ENCODE peak calls at places on chromosomes 5 and 9, in five cellular contexts. J is right lobe of liver; O is neuronal stem cell; Z is stomach; C is CD8-positive, alpha-beta memory T cell. B is an unnamed sample. For H3K4me1 and H3K9me3, the result is how much of the 10 kb centered on the place peaks cover.

GRCh38 chr9:91953723-91954122 is 3.7 kb upstream of the ROR2 start:
- DNase-seq in J (no peak), Z (no peak), C (no peak), O (no peak), B (no peak)

GRCh38 chr9:7085357-7085756 is 327.6 kb downstream of the KDM4C start:
- DNase-seq in C (no peak), O (no peak), J (no peak), Z (no peak), B (no peak)

GRCh38 chr5:110401881-110402280 is 324.6 kb downstream of the TMEM232 start:
- DNase-seq in J (no peak), O (no peak), Z (no peak), C (no peak), B (peak)

GRCh38 chr9:19992556-19992955 is 203.7 kb upstream of the SLC24A2 start:
- DNase-seq in J (no peak), C (no peak), Z (no peak), O (no peak), B (peak)

GRCh38 chr9:3852545-3852944 is 326.7 kb upstream of the RFX3 start:
- DNase-seq in O (no peak), J (no peak), C (no peak), Z (no peak), B (no peak)

GRCh38 chr5:142290574-142291299 is 34.1 kb downstream of the SPRY4 start:
- DNase-seq in O (no peak), Z (no peak), J (no peak), C (no peak), B (no peak)

GRCh38 chr9:73151653-73152382 is at the start of gene ANXA1:
- DNase-seq in Z (no peak), C (no peak), O (no peak), J (no peak), B (peak)

GRCh38 chr9:126436545-126437269 is 110.1 kb downstream of the MVB12B start:
- DNase-seq in J (no peak), Z (no peak), C (no peak), O (no peak), B (peak)

GRCh38 chr5:14003513-14003912 is 59.0 kb upstream of the DNAH5 start:
- DNase-seq in O (no peak), J (no peak), C (no peak), Z (no peak), B (no peak)

GRCh38 chr9:127291379-127291778 is 26.8 kb downstream of the GARNL3 start:
- DNase-seq in J (no peak), Z (no peak), C (no peak), O (no peak), B (no peak)

GRCh38 chr5:54148062-54148461 is 162.3 kb downstream of the ARL15 start:
- DNase-seq in J (no peak), C (no peak), Z (no peak), O (no peak), B (peak)

GRCh38 chr5:175746851-175747250 is 89.0 kb downstream of the HRH2 start:
- DNase-seq in Z (no peak), C (no peak), J (no peak), O (peak), B (peak)

GRCh38 chr9:38047301-38048251 is 21.5 kb downstream of the SHB start:
- DNase-seq in O (no peak), J (peak), Z (peak), C (no peak), B (peak)

GRCh38 chr9:128005938-128006337 is 25.1 kb upstream of the EEIG1 start:
- DNase-seq in O (no peak), Z (no peak), C (no peak), J (peak), B (no peak)

GRCh38 chr9:123011878-123012528 is 21.5 kb upstream of the GPR21 start:
- DNase-seq in O (no peak), Z (no peak), J (no peak), C (no peak), B (peak)

GRCh38 chr5:2256646-2257288 is 374.0 kb upstream of the IRX4 start:
- DNase-seq in Z (no peak), C (no peak), O (no peak), J (no peak), B (no peak)

GRCh38 chr5:2255915-2256645 is 373.4 kb upstream of the IRX4 start:
- DNase-seq in J (no peak), C (no peak), Z (no peak), O (no peak), B (no peak)

GRCh38 chr5:2259494-2260107 is 376.9 kb upstream of the IRX4 start:
- DNase-seq in O (no peak), Z (no peak), C (no peak), J (no peak), B (no peak)

GRCh38 chr5:2258861-2259260 is 376.1 kb upstream of the IRX4 start:
- DNase-seq in O (no peak), J (no peak), C (no peak), Z (no peak), B (no peak)

DNA sequence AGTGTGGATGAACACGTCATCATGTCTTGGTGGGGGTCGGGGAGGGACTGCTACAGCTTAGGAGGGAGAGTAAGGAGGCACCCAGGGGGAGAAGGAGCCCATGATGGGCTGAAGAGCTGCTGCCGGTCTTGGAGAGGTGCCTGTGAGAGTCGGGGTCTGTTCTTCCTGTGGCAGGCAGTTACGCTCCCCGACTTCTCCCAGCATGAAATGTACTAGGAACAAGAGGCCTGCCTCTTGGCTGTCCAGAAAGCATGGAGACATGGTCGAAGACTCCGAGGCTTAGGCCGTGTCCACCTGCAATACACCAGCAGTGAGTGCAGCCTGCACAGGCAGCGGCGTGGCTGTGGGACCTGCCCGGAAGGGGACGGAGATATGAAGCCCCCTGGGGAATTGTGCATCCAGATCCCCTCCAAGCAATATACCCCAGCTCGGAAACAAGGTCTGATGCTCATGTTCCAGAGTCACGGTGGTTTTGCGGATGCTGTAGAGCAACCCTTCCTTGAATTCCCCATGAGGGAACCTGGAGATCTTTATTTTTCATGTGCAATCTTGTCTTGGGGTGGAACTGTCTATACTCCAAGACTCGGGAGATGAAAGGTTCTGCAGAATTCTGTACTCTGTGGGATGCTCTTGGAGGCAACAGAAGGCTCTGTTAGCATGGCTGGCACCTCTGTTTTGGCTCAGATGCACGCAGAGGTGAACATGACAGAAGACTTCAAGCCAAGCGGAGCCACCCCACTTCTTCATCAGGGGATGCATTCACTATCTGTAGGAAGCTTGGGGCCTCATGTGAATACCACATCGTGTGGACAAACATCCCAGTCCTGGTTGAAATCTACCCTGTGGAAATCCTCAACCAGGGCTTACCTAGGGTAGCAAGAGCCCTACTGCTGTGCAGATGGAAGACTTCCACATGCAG is 374.9 kb upstream of the IRX4 start:
- DNase-seq in Z (no peak), C (no peak), J (no peak), O (no peak), B (no peak)
- H3K4me1 ChIP-seq in Z (under half), C (under half), J (under half), O (under half), B (under half)

GRCh38 chr5:178555771-178556211 is 34.4 kb downstream of the COL23A1 start:
- DNase-seq in C (no peak), Z (no peak), O (no peak), J (no peak), B (no peak)
- H3K9me3 ChIP-seq in C (under half), Z (under half), O (under half), J (under half), B (under half)

GRCh38 chr5:157555031-157555640 is 20.4 kb downstream of the ADAM19 start:
- DNase-seq in C (no peak), J (no peak), O (no peak), Z (no peak), B (no peak)
- H3K4me1 ChIP-seq in C (under half), J (under half), O (under half), Z (under half), B (under half)

GRCh38 chr5:172972557-172972956 is 11.0 kb upstream of the ATP6V0E1 start:
- DNase-seq in Z (no peak), J (no peak), O (no peak), C (no peak), B (no peak)

GRCh38 chr5:172973127-172973916 is 10.2 kb upstream of the ATP6V0E1 start:
- DNase-seq in O (no peak), C (no peak), Z (no peak), J (no peak), B (peak)

GRCh38 chr5:172973931-172974330 is 9.6 kb upstream of the ATP6V0E1 start:
- DNase-seq in J (no peak), C (no peak), O (no peak), Z (no peak), B (no peak)

GRCh38 chr5:172971482-172971881 is 12.1 kb upstream of the ATP6V0E1 start:
- DNase-seq in O (no peak), C (no peak), Z (no peak), J (no peak), B (no peak)

GRCh38 chr5:172975289-172975688 is 8.3 kb upstream of the ATP6V0E1 start:
- DNase-seq in J (no peak), Z (no peak), C (no peak), O (no peak), B (no peak)
- H3K9me3 ChIP-seq in J (under half), Z (under half), C (under half), O (under half), B (under half)

GRCh38 chr5:9201011-9201410 is 344.9 kb downstream of the SEMA5A start:
- DNase-seq in C (no peak), Z (no peak), O (no peak), J (no peak), B (no peak)
- H3K4me1 ChIP-seq in C (under half), Z (under half), O (under half), J (under half), B (under half)

GRCh38 chr5:179113945-179114641 is 53.9 kb downstream of the ZNF354C start:
- DNase-seq in J (no peak), Z (peak), O (no peak), C (no peak), B (no peak)
- H3K9me3 ChIP-seq in J (under half), Z (half or more), O (under half), C (under half), B (under half)

DNA sequence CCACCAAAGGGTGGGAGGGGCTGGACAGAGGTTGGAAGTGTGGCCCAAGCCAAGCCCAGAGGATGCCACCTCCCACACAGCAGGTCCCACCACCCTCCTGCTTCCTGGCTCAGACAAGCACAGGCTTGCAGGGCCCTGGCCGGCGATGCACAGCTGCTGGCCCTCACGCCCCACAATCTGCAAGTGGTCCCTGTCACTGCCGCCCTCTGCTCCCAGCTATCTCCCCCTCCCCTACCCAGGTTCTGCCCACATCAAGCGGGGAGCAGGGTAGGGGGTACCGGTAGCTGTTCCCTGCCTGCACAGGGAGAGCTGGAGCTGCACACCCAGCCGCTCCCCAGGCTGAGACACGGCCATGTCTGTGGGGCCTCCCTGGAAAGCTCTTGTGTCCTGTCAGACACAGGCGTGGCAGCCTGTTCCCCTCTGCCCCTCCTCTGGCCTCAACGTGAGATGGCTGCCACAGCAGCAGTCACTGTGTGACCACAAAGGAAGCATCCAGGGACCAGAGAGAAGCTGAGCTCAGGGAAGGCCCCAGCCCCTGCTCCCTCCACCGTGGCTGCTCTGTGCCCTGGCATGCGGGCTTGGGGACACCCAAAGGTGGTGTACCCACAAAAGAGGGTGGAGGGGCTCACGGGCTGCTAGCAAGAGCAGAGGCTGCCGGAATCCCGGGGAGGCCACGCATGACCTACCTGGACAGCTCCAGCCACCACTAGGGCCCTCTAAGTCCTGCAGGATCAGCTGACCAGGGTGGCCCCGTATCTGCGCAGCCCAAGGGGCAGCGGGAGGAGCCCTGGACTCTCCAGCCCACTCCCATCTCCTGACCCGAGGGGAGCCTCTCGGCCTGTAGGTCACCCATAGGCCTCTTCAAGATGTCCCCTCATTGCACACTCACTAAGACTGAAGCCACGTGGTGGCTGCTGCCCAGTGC is 10.9 kb upstream of the ZDHHC11 start:
- DNase-seq in Z (no peak), J (no peak), C (no peak), O (no peak), B (no peak)
- H3K4me1 ChIP-seq in Z (under half), J (under half), C (under half), O (under half), B (under half)

GRCh38 chr9:972512-973294 is 3.8 kb upstream of the DMRT3 start:
- DNase-seq in C (no peak), Z (no peak), O (no peak), J (no peak), B (no peak)
- H3K9me3 ChIP-seq in C (under half), Z (under half), O (under half), J (under half), B (under half)

GRCh38 chr9:134333234-134333873 is 7.1 kb downstream of the RXRA start:
- DNase-seq in C (no peak), O (no peak), Z (peak), J (peak), B (no peak)
- H3K4me1 ChIP-seq in C (under half), O (under half), Z (half or more), J (under half), B (half or more)

DNA sequence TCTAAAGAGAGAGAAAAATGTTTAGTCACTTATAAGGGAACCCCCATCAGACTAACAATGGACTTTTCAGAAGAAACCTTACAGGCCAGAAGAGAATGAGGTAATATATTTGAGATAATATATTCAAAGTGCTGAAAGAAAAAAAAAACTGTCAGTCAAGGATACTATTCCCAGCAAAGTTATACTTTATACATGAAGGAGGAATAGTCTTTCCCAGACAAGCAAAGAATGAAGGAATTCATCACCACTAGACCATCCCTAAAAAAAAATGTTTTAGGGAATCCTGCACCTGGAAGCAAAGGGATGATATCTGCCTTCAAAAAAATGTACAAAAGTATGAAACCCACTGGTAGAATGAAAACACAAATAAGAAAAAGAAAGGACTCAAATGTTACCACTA is 37.5 kb upstream of the SH3TC2 start:
- DNase-seq in Z (no peak), J (no peak), C (no peak), O (no peak), B (no peak)
- H3K9me3 ChIP-seq in Z (half or more), J (under half), C (under half), O (under half), B (under half)